ENCODE peak calls at places on chromosomes 1 and 21, in five cellular contexts. A is stimulated activated CD4-positive, alpha-beta T cell treated with anti-CD3 and anti-CD28 coated beads, TNF-alpha, amount 100 ng/mL, for 24 hours; H is left colon; D is GM13976; E is heart left ventricle. Q is an unnamed sample.

GRCh38 chr1:115067460-115067859 is 21.8 kb downstream of the TSPAN2 start:
- DNase-seq in A (no peak), H (no peak), D (no peak), E (no peak), Q (peak; percentile 44)

GRCh38 chr1:32500387-32501209 is 35.7 kb downstream of the ZBTB8B start:
- DNase-seq in A (peak; percentile 2), H (peak; percentile 42), D (peak; percentile 83), E (peak; percentile 79), Q (peak; percentile 51)

GRCh38 chr1:207910678-207911354 is at the start of gene CD34:
- DNase-seq in A (no peak), H (no peak), D (peak; percentile 47), E (peak; percentile 70), Q (no peak)

GRCh38 chr21:46096997-46097825 is 701 bp upstream of the COL6A2 start:
- DNase-seq in A (no peak), H (no peak), D (peak; percentile 34), E (peak; percentile 33), Q (peak; percentile 3)

GRCh38 chr1:58586296-58586695 is 9.2 kb upstream of the TACSTD2 start:
- DNase-seq in A (no peak), H (no peak), D (no peak), E (no peak), Q (no peak)

GRCh38 chr1:95534985-95535384 is 301.0 kb downstream of the RWDD3 start:
- DNase-seq in A (no peak), H (no peak), D (no peak), E (no peak), Q (no peak)

GRCh38 chr1:43435146-43436145 is 18.3 kb downstream of the HYI start:
- DNase-seq in A (no peak), H (peak; percentile 28), D (no peak), E (no peak), Q (no peak)

GRCh38 chr1:15400627-15401026 is 9.1 kb upstream of the EFHD2 start:
- DNase-seq in A (no peak), H (peak; percentile 9), D (no peak), E (no peak), Q (peak; percentile 83)

GRCh38 chr1:25664357-25664796 is 47.8 kb downstream of the MAN1C1 start:
- DNase-seq in A (no peak), H (no peak), D (no peak), E (no peak), Q (no peak)

GRCh38 chr1:187042538-187042937 is 213.8 kb downstream of the PLA2G4A start:
- DNase-seq in A (no peak), H (no peak), D (no peak), E (no peak), Q (no peak)

GRCh38 chr1:213231795-213232231 is 180.8 kb downstream of the RPS6KC1 start:
- DNase-seq in A (no peak), H (no peak), D (no peak), E (no peak), Q (no peak)

GRCh38 chr21:15401331-15401730 is 328.5 kb upstream of the USP25 start:
- DNase-seq in A (no peak), H (no peak), D (no peak), E (no peak), Q (no peak)

GRCh38 chr21:44742418-44743153 is 31.2 kb upstream of the TSPEAR start:
- DNase-seq in A (no peak), H (no peak), D (no peak), E (no peak), Q (no peak)

GRCh38 chr1:30754684-30755171 is 2.8 kb downstream of the LAPTM5 start:
- DNase-seq in A (no peak), H (no peak), D (peak; percentile 67), E (no peak), Q (no peak)

GRCh38 chr1:18240906-18241305 is 133.3 kb downstream of the IGSF21 start:
- DNase-seq in A (no peak), H (peak; percentile 67), D (no peak), E (no peak), Q (no peak)

GRCh38 chr1:31196685-31197084 is 43.0 kb downstream of the NKAIN1 start:
- DNase-seq in A (no peak), H (no peak), D (no peak), E (no peak), Q (no peak)

GRCh38 chr1:114341886-114342285 is 169.1 kb downstream of the TRIM33 start:
- DNase-seq in A (no peak), H (no peak), D (no peak), E (no peak), Q (no peak)

GRCh38 chr1:238690415-238690814 is 696.0 kb upstream of the CHRM3 start:
- DNase-seq in A (no peak), H (no peak), D (no peak), E (no peak), Q (no peak)

GRCh38 chr1:191592111-191592510 is 566.2 kb upstream of the RGS18 start:
- DNase-seq in A (no peak), H (no peak), D (no peak), E (no peak), Q (no peak)

GRCh38 chr1:182259229-182259872 is 132.2 kb downstream of the GLUL start:
- DNase-seq in A (peak; percentile 3), H (peak; percentile 54), D (no peak), E (peak; percentile 60), Q (peak; percentile 30)

GRCh38 chr1:246450485-246451251 is 56.4 kb downstream of the SMYD3 start:
- DNase-seq in A (no peak), H (no peak), D (peak; percentile 42), E (no peak), Q (no peak)

GRCh38 chr1:31576201-31576669 is at the start of gene TINAGL1:
- DNase-seq in A (no peak), H (peak; percentile 91), D (no peak), E (peak; percentile 87), Q (peak; percentile 85)

GRCh38 chr1:156838972-156839371 is 19.9 kb downstream of the INSRR start:
- DNase-seq in A (no peak), H (no peak), D (peak; percentile 80), E (no peak), Q (no peak)